ENCODE peak calls at places on chromosomes 7 and 10, in six cellular contexts. X, I, J, F, U and E are unnamed samples.

GRCh38 chr7:28858206-28858605 is 99.9 kb downstream of the TRIL start:
- DNase-seq in J (no peak), U (no peak), I (no peak), X (no peak), F (no peak), E (peak; percentile 59)

GRCh38 chr10:132154440-132154839 is 32.3 kb upstream of the DPYSL4 start:
- DNase-seq in F (no peak), U (no peak), J (no peak), I (no peak), X (no peak), E (no peak)

GRCh38 chr10:122181901-122182799 is 88.9 kb upstream of the BTBD16 start:
- DNase-seq in U (no peak), J (no peak), I (no peak), X (no peak), F (no peak), E (peak; percentile 1)

GRCh38 chr7:158236400-158236799 is 351.2 kb downstream of the PTPRN2 start:
- DNase-seq in J (no peak), U (no peak), I (no peak), F (no peak), X (no peak), E (no peak)

GRCh38 chr10:12720217-12720981 is 281.1 kb downstream of the CCDC3 start:
- DNase-seq in F (peak; percentile 53), I (no peak), X (no peak), U (no peak), J (no peak), E (peak; percentile 69)

GRCh38 chr10:52106895-52107294 is 207.2 kb upstream of the DKK1 start:
- DNase-seq in X (no peak), F (no peak), U (no peak), J (no peak), I (no peak), E (no peak)

GRCh38 chr7:48083114-48083830 is 5.8 kb upstream of the UPP1 start:
- DNase-seq in I (no peak), J (no peak), F (no peak), U (no peak), X (no peak), E (peak; percentile 96)

GRCh38 chr7:52325237-52325636 is 710.2 kb upstream of the POM121L12 start:
- DNase-seq in J (no peak), X (no peak), I (no peak), U (no peak), F (no peak), E (no peak)

GRCh38 chr10:94991243-94991888 is 52.9 kb downstream of the CYP2C9 start:
- DNase-seq in X (no peak), J (no peak), I (no peak), U (no peak), F (no peak), E (no peak)